ENCODE peak calls at places on chromosome 14, in eight cellular contexts. One of them, this sample, is unnamed.

GRCh38 chr14:33848706-33849454 is 102.0 kb downstream of the EGLN3 start:
- DNase-seq in suprapubic skin: no peak
- DNase-seq in Peyer's patch: no peak
- DNase-seq in uterus: peak; percentile 30
- DNase-seq in lung: peak; percentile 41
- DNase-seq in hepatocyte: peak; percentile 88
- DNase-seq in esophagus squamous epithelium: no peak
- DNase-seq in vagina: peak; percentile 77
- DNase-seq in this sample: peak; percentile 47

GRCh38 chr14:90781344-90781761 is 34.9 kb downstream of the TTC7B start:
- DNase-seq in hepatocyte: no peak
- DNase-seq in lung: no peak
- DNase-seq in esophagus squamous epithelium: no peak
- DNase-seq in suprapubic skin: peak; percentile 34
- DNase-seq in uterus: no peak
- DNase-seq in vagina: peak; percentile 56
- DNase-seq in Peyer's patch: no peak
- DNase-seq in this sample: no peak

GRCh38 chr14:63547798-63548335 is 4.7 kb upstream of the PPP2R5E start:
- DNase-seq in lung: no peak
- DNase-seq in esophagus squamous epithelium: no peak
- DNase-seq in hepatocyte: no peak
- DNase-seq in Peyer's patch: no peak
- DNase-seq in suprapubic skin: no peak
- DNase-seq in uterus: no peak
- DNase-seq in vagina: no peak
- DNase-seq in this sample: no peak

GRCh38 chr14:34181308-34181707 is 230.4 kb upstream of the EGLN3 start:
- DNase-seq in Peyer's patch: no peak
- DNase-seq in lung: no peak
- DNase-seq in vagina: no peak
- DNase-seq in esophagus squamous epithelium: no peak
- DNase-seq in uterus: no peak
- DNase-seq in suprapubic skin: no peak
- DNase-seq in hepatocyte: no peak
- DNase-seq in this sample: no peak

GRCh38 chr14:97719931-97720330 is 922.7 kb downstream of the VRK1 start:
- DNase-seq in hepatocyte: no peak
- DNase-seq in uterus: no peak
- DNase-seq in suprapubic skin: no peak
- DNase-seq in vagina: no peak
- DNase-seq in Peyer's patch: peak; percentile 35
- DNase-seq in lung: no peak
- DNase-seq in esophagus squamous epithelium: no peak
- DNase-seq in this sample: no peak

GRCh38 chr14:70888681-70889175 is 18.5 kb upstream of the PCNX1 start:
- DNase-seq in esophagus squamous epithelium: no peak
- DNase-seq in suprapubic skin: no peak
- DNase-seq in lung: no peak
- DNase-seq in Peyer's patch: no peak
- DNase-seq in hepatocyte: no peak
- DNase-seq in vagina: no peak
- DNase-seq in uterus: no peak
- DNase-seq in this sample: no peak

GRCh38 chr14:89248430-89249295 is 168.4 kb downstream of the FOXN3 start:
- DNase-seq in vagina: no peak
- DNase-seq in hepatocyte: no peak
- DNase-seq in uterus: no peak
- DNase-seq in suprapubic skin: no peak
- DNase-seq in Peyer's patch: no peak
- DNase-seq in esophagus squamous epithelium: no peak
- DNase-seq in lung: no peak
- DNase-seq in this sample: peak; percentile 10

GRCh38 chr14:76257111-76257803 is 105.5 kb downstream of the GPATCH2L start:
- DNase-seq in vagina: no peak
- DNase-seq in uterus: no peak
- DNase-seq in suprapubic skin: no peak
- DNase-seq in esophagus squamous epithelium: no peak
- DNase-seq in lung: no peak
- DNase-seq in Peyer's patch: no peak
- DNase-seq in hepatocyte: no peak
- DNase-seq in this sample: no peak

GRCh38 chr14:30751646-30752416 is 122.5 kb upstream of the COCH start:
- DNase-seq in Peyer's patch: no peak
- DNase-seq in suprapubic skin: no peak
- DNase-seq in lung: no peak
- DNase-seq in esophagus squamous epithelium: no peak
- DNase-seq in vagina: no peak
- DNase-seq in uterus: no peak
- DNase-seq in hepatocyte: no peak
- DNase-seq in this sample: no peak

GRCh38 chr14:106318700-106319099 is 792.3 kb downstream of the TMEM121 start:
- DNase-seq in hepatocyte: no peak
- DNase-seq in esophagus squamous epithelium: no peak
- DNase-seq in uterus: no peak
- DNase-seq in suprapubic skin: no peak
- DNase-seq in lung: no peak
- DNase-seq in Peyer's patch: peak; percentile 52
- DNase-seq in vagina: no peak
- DNase-seq in this sample: no peak

GRCh38 chr14:64421166-64421565 is 33.0 kb downstream of the MTHFD1 start:
- DNase-seq in lung: no peak
- DNase-seq in suprapubic skin: no peak
- DNase-seq in uterus: no peak
- DNase-seq in Peyer's patch: no peak
- DNase-seq in esophagus squamous epithelium: no peak
- DNase-seq in hepatocyte: no peak
- DNase-seq in vagina: no peak
- DNase-seq in this sample: no peak

GRCh38 chr14:32022938-32023466 is 54.1 kb upstream of the ARHGAP5 start:
- DNase-seq in esophagus squamous epithelium: no peak
- DNase-seq in uterus: no peak
- DNase-seq in Peyer's patch: no peak
- DNase-seq in vagina: no peak
- DNase-seq in hepatocyte: no peak
- DNase-seq in suprapubic skin: no peak
- DNase-seq in lung: no peak
- DNase-seq in this sample: no peak

GRCh38 chr14:22540286-22540685 is 48.7 kb downstream of the DAD1 start:
- DNase-seq in Peyer's patch: no peak
- DNase-seq in vagina: no peak
- DNase-seq in lung: no peak
- DNase-seq in esophagus squamous epithelium: no peak
- DNase-seq in hepatocyte: no peak
- DNase-seq in uterus: no peak
- DNase-seq in suprapubic skin: no peak
- DNase-seq in this sample: no peak
- H3K4me3 ChIP-seq in Peyer's patch: no peak overlapping the region
- H3K4me3 ChIP-seq in vagina: no peak overlapping the region
- H3K4me3 ChIP-seq in lung: no peak overlapping the region
- H3K4me3 ChIP-seq in esophagus squamous epithelium: no peak overlapping the region
- H3K4me3 ChIP-seq in hepatocyte: no peak overlapping the region
- H3K4me3 ChIP-seq in uterus: no peak overlapping the region
- H3K4me3 ChIP-seq in suprapubic skin: no peak overlapping the region
- H3K4me3 ChIP-seq in this sample: no peak overlapping the region

GRCh38 chr14:99257673-99258221 is 14.2 kb downstream of the BCL11B start:
- DNase-seq in suprapubic skin: no peak
- DNase-seq in esophagus squamous epithelium: no peak
- DNase-seq in hepatocyte: no peak
- DNase-seq in vagina: no peak
- DNase-seq in lung: no peak
- DNase-seq in Peyer's patch: no peak
- DNase-seq in uterus: no peak
- DNase-seq in this sample: no peak

GRCh38 chr14:99259327-99259726 is 12.7 kb downstream of the BCL11B start:
- DNase-seq in uterus: no peak
- DNase-seq in suprapubic skin: no peak
- DNase-seq in Peyer's patch: no peak
- DNase-seq in hepatocyte: no peak
- DNase-seq in vagina: no peak
- DNase-seq in esophagus squamous epithelium: no peak
- DNase-seq in lung: no peak
- DNase-seq in this sample: no peak

GRCh38 chr14:99257122-99257672 is 14.8 kb downstream of the BCL11B start:
- DNase-seq in lung: no peak
- DNase-seq in suprapubic skin: no peak
- DNase-seq in hepatocyte: no peak
- DNase-seq in esophagus squamous epithelium: no peak
- DNase-seq in vagina: no peak
- DNase-seq in uterus: no peak
- DNase-seq in Peyer's patch: no peak
- DNase-seq in this sample: no peak

GRCh38 chr14:99258884-99259283 is 13.1 kb downstream of the BCL11B start:
- DNase-seq in lung: no peak
- DNase-seq in uterus: no peak
- DNase-seq in vagina: no peak
- DNase-seq in esophagus squamous epithelium: no peak
- DNase-seq in suprapubic skin: no peak
- DNase-seq in Peyer's patch: no peak
- DNase-seq in hepatocyte: no peak
- DNase-seq in this sample: no peak

DNA sequence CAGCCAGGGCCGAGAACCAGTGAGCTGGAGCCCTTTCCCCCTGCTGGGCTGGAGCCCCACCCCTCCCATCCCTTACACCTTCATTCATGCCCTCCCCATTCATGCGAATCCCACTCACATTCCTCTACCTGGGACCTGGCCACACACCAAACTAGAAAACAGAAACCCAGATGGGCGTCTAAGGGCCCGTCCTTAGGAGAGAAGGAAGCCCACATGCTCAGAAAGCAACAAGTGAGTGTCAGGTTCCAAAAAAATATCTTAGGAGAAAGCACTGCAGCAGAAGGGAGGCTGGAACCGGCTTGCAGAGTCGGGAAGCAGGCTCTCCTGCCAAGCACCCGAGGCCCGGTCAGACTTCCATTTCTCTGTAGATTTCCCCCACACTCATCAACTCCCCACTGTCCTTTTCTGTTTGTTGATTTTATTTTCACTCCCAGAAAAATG is 13.6 kb downstream of the BCL11B start:
- DNase-seq in Peyer's patch: no peak
- DNase-seq in lung: no peak
- DNase-seq in hepatocyte: no peak
- DNase-seq in uterus: no peak
- DNase-seq in suprapubic skin: no peak
- DNase-seq in vagina: no peak
- DNase-seq in esophagus squamous epithelium: no peak
- DNase-seq in this sample: peak; percentile 84
- H3K4me1 ChIP-seq in Peyer's patch: no peaks in the 10 kb centered on the region
- H3K4me1 ChIP-seq in lung: no peaks in the 10 kb centered on the region
- H3K4me1 ChIP-seq in hepatocyte: no peaks in the 10 kb centered on the region
- H3K4me1 ChIP-seq in uterus: peaks cover 8% of the 10 kb centered on the region
- H3K4me1 ChIP-seq in suprapubic skin: peaks cover 75% of the 10 kb centered on the region
- H3K4me1 ChIP-seq in vagina: peaks cover 14% of the 10 kb centered on the region
- H3K4me1 ChIP-seq in esophagus squamous epithelium: peaks cover 22% of the 10 kb centered on the region
- H3K4me1 ChIP-seq in this sample: no peaks in the 10 kb centered on the region

GRCh38 chr14:101845896-101846295 is 84.4 kb downstream of the PPP2R5C start:
- DNase-seq in vagina: no peak
- DNase-seq in lung: no peak
- DNase-seq in hepatocyte: no peak
- DNase-seq in Peyer's patch: no peak
- DNase-seq in esophagus squamous epithelium: no peak
- DNase-seq in suprapubic skin: no peak
- DNase-seq in uterus: no peak
- DNase-seq in this sample: no peak

GRCh38 chr14:101849640-101850039 is 88.1 kb downstream of the PPP2R5C start:
- DNase-seq in lung: no peak
- DNase-seq in hepatocyte: no peak
- DNase-seq in suprapubic skin: no peak
- DNase-seq in Peyer's patch: no peak
- DNase-seq in esophagus squamous epithelium: no peak
- DNase-seq in uterus: no peak
- DNase-seq in vagina: no peak
- DNase-seq in this sample: no peak

GRCh38 chr14:101851183-101851582 is 89.7 kb downstream of the PPP2R5C start:
- DNase-seq in lung: no peak
- DNase-seq in hepatocyte: no peak
- DNase-seq in uterus: no peak
- DNase-seq in Peyer's patch: no peak
- DNase-seq in vagina: no peak
- DNase-seq in esophagus squamous epithelium: no peak
- DNase-seq in suprapubic skin: no peak
- DNase-seq in this sample: no peak

GRCh38 chr14:101851716-101852395 is 90.3 kb downstream of the PPP2R5C start:
- DNase-seq in hepatocyte: no peak
- DNase-seq in Peyer's patch: no peak
- DNase-seq in uterus: no peak
- DNase-seq in esophagus squamous epithelium: no peak
- DNase-seq in suprapubic skin: no peak
- DNase-seq in vagina: no peak
- DNase-seq in lung: no peak
- DNase-seq in this sample: no peak

GRCh38 chr14:101849125-101849524 is 87.6 kb downstream of the PPP2R5C start:
- DNase-seq in esophagus squamous epithelium: no peak
- DNase-seq in uterus: no peak
- DNase-seq in Peyer's patch: peak; percentile 58
- DNase-seq in hepatocyte: no peak
- DNase-seq in lung: no peak
- DNase-seq in suprapubic skin: no peak
- DNase-seq in vagina: no peak
- DNase-seq in this sample: no peak
- TF ChIP-seq CTCF in esophagus squamous epithelium: no peak
- TF ChIP-seq CTCF in uterus: no peak
- TF ChIP-seq CTCF in Peyer's patch: no peak
- TF ChIP-seq CTCF in hepatocyte: no peak
- TF ChIP-seq CTCF in lung: no peak
- TF ChIP-seq CTCF in suprapubic skin: no peak
- TF ChIP-seq CTCF in vagina: no peak
- TF ChIP-seq CTCF in this sample: no peak

GRCh38 chr14:75125617-75126016 is 1.2 kb downstream of the NEK9 start:
- DNase-seq in vagina: no peak
- DNase-seq in suprapubic skin: no peak
- DNase-seq in lung: no peak
- DNase-seq in Peyer's patch: no peak
- DNase-seq in hepatocyte: no peak
- DNase-seq in uterus: no peak
- DNase-seq in esophagus squamous epithelium: no peak
- DNase-seq in this sample: no peak
- H3K4me3 ChIP-seq in vagina: peak overlapping the region; percentile 68
- H3K4me3 ChIP-seq in suprapubic skin: peak overlapping the region; percentile 69
- H3K4me3 ChIP-seq in lung: no peak overlapping the region
- H3K4me3 ChIP-seq in Peyer's patch: no peak overlapping the region
- H3K4me3 ChIP-seq in hepatocyte: no peak overlapping the region
- H3K4me3 ChIP-seq in uterus: peak overlapping the region; percentile 74
- H3K4me3 ChIP-seq in esophagus squamous epithelium: no peak overlapping the region
- H3K4me3 ChIP-seq in this sample: no peak overlapping the region

This sample was measured in thyroid gland.